ENCODE peak calls at places on chromosomes 3 and 15, in four cellular contexts. Q is activated gamma-delta T cell treated with Interleukin-2 at 50 U/mL for 16 hours, G is AG04450, M is mucosa of gallbladder. E is an unnamed sample.

GRCh38 chr15:71708741-71709140 is 101.6 kb upstream of the NR2E3 start:
- DNase-seq in M (no peak), Q (no peak), G (no peak), E (no peak)

GRCh38 chr15:48283361-48284157 is 47.7 kb upstream of the DUT start:
- DNase-seq in G (no peak), Q (no peak), M (no peak), E (no peak)

GRCh38 chr15:25839638-25840156 is 23.4 kb downstream of the ATP10A start:
- DNase-seq in Q (no peak), G (no peak), M (no peak), E (no peak)

GRCh38 chr3:11583226-11583625 is 60.5 kb downstream of the VGLL4 start:
- DNase-seq in Q (no peak), G (no peak), M (no peak), E (no peak)

GRCh38 chr3:161042023-161042501 is 63.1 kb downstream of the B3GALNT1 start:
- DNase-seq in G (no peak), M (peak), Q (no peak), E (no peak)

GRCh38 chr15:39556461-39556860 is 24.4 kb upstream of the THBS1 start:
- DNase-seq in G (peak), Q (no peak), M (no peak), E (no peak)

GRCh38 chr15:25192651-25193050 is 237.9 kb downstream of the SNRPN start:
- DNase-seq in G (no peak), Q (no peak), M (no peak), E (no peak)

GRCh38 chr3:184730924-184731323 is 19.1 kb upstream of the MAGEF1 start:
- DNase-seq in G (no peak), M (no peak), Q (no peak), E (no peak)

GRCh38 chr3:143586565-143586964 is 261.7 kb downstream of the SLC9A9 start:
- DNase-seq in Q (no peak), G (no peak), M (peak), E (no peak)

GRCh38 chr3:49534581-49535495 is 19.4 kb upstream of the BSN start:
- DNase-seq in Q (no peak), G (no peak), M (no peak), E (no peak)

GRCh38 chr3:58536501-58537411 is at the start of gene ACOX2:
- DNase-seq in G (no peak), Q (no peak), M (peak), E (no peak)

GRCh38 chr3:128341659-128342395 is 124.9 kb downstream of the DNAJB8 start:
- DNase-seq in M (no peak), Q (no peak), G (no peak), E (no peak)

GRCh38 chr3:99663981-99664380 is 25.6 kb downstream of the COL8A1 start:
- DNase-seq in Q (no peak), M (no peak), G (no peak), E (no peak)

GRCh38 chr15:40282144-40282869 is 557 bp downstream of the ANKRD63 start:
- DNase-seq in M (peak), Q (peak), G (no peak), E (no peak)

GRCh38 chr3:178169421-178169820 is 366.8 kb upstream of the KCNMB2 start:
- DNase-seq in Q (no peak), G (no peak), M (no peak), E (no peak)

GRCh38 chr3:34185301-34185700 is 386.9 kb downstream of the PDCD6IP start:
- DNase-seq in Q (no peak), G (no peak), M (no peak), E (no peak)

GRCh38 chr3:127233371-127233770 is 40.4 kb downstream of the PRR23E start:
- DNase-seq in Q (no peak), G (no peak), M (no peak), E (no peak)

GRCh38 chr3:14640157-14640562 is 11.4 kb upstream of the CCDC174 start:
- DNase-seq in G (no peak), M (no peak), Q (no peak), E (no peak)

GRCh38 chr3:53218136-53218535 is 37.7 kb downstream of the TKT start:
- DNase-seq in G (no peak), Q (no peak), M (no peak), E (no peak)

GRCh38 chr3:77372634-77373346 is 332.9 kb downstream of the ROBO2 start:
- DNase-seq in G (no peak), M (no peak), Q (no peak), E (no peak)

GRCh38 chr3:143650120-143650519 is 198.1 kb downstream of the SLC9A9 start:
- DNase-seq in Q (no peak), M (no peak), G (no peak), E (no peak)

GRCh38 chr3:182364723-182365650 is 428.3 kb upstream of the ATP11B start:
- DNase-seq in Q (no peak), G (no peak), M (no peak), E (no peak)

GRCh38 chr3:143428351-143428750 is 308.8 kb downstream of the CHST2 start:
- DNase-seq in Q (no peak), M (no peak), G (no peak), E (no peak)

GRCh38 chr3:184299488-184300376 is 691 bp downstream of the PSMD2 start:
- DNase-seq in Q (no peak), M (no peak), G (no peak), E (no peak)

GRCh38 chr3:146832815-146833458 is 227.8 kb upstream of the PLSCR5 start:
- DNase-seq in M (no peak), Q (no peak), G (no peak), E (no peak)

GRCh38 chr3:187274977-187275338 is 16.6 kb downstream of the MASP1 start:
- DNase-seq in G (no peak), M (no peak), Q (no peak), E (peak)

GRCh38 chr3:178714971-178715832 is 179.0 kb downstream of the KCNMB2 start:
- DNase-seq in Q (no peak), M (no peak), G (no peak), E (no peak)

GRCh38 chr15:37819191-37819590 is 115.2 kb upstream of the TMCO5A start:
- DNase-seq in Q (no peak), M (no peak), G (no peak), E (no peak)

GRCh38 chr3:169512991-169513390 is 150.5 kb downstream of the MECOM start:
- DNase-seq in M (no peak), G (no peak), Q (no peak), E (no peak)

GRCh38 chr15:66452971-66453580 is 44.5 kb downstream of the SNAPC5 start:
- DNase-seq in M (no peak), Q (no peak), G (no peak), E (no peak)

E was measured in NT2/D1.